ENCODE peak calls at places on chromosome 15, in seven cellular contexts. B is cardiac fibroblast, A is WERI-Rb-1, T is pancreas, D is suprapubic skin, J is OCI-LY7, S is fibroblast of mammary gland. Y is an unnamed sample.
A peak's percentile ranks its signal among the peaks of the same experiment; 100 is the strongest.

GRCh38 chr15:67168694-67169093 is 85.8 kb downstream of the AAGAB start:
- DNase-seq in B (no peak), A (no peak), T (no peak), D (no peak), J (no peak), S (no peak), Y (no peak)

GRCh38 chr15:90063733-90064247 is 38.5 kb downstream of the IDH2 start:
- DNase-seq in B (no peak), A (no peak), T (no peak), D (no peak), J (no peak), S (peak; percentile 10), Y (no peak)

GRCh38 chr15:101498731-101499480 is 9.4 kb upstream of the PCSK6 start:
- DNase-seq in B (no peak), A (no peak), T (no peak), D (peak; percentile 58), J (no peak), S (no peak), Y (no peak)

GRCh38 chr15:92184679-92185230 is 208.9 kb upstream of the ST8SIA2 start:
- DNase-seq in B (no peak), A (no peak), T (no peak), D (no peak), J (no peak), S (no peak), Y (no peak)

GRCh38 chr15:70752142-70752754 is 11.1 kb downstream of the UACA start:
- DNase-seq in B (peak; percentile 67), A (no peak), T (no peak), D (no peak), J (no peak), S (peak; percentile 58), Y (peak; percentile 26)

GRCh38 chr15:90099072-90099867 is 3.0 kb downstream of the IDH2 start:
- DNase-seq in B (no peak), A (no peak), T (no peak), D (no peak), J (peak; percentile 76), S (no peak), Y (peak; percentile 65)

GRCh38 chr15:58434334-58434888 is 2.6 kb downstream of the LIPC start:
- DNase-seq in B (no peak), A (no peak), T (no peak), D (no peak), J (no peak), S (no peak), Y (no peak)

GRCh38 chr15:78257681-78258080 is 6.7 kb upstream of the DNAJA4 start:
- DNase-seq in B (no peak), A (no peak), T (no peak), D (no peak), J (no peak), S (no peak), Y (no peak)

GRCh38 chr15:63338170-63338569 is 43.5 kb downstream of the CA12 start:
- DNase-seq in B (peak; percentile 14), A (no peak), T (no peak), D (no peak), J (no peak), S (peak; percentile 86), Y (no peak)

GRCh38 chr15:88653200-88654064 is 14.6 kb downstream of the ISG20 start:
- DNase-seq in B (no peak), A (no peak), T (no peak), D (no peak), J (no peak), S (no peak), Y (no peak)

GRCh38 chr15:61841461-61841860 is 218.8 kb downstream of the VPS13C start:
- DNase-seq in B (no peak), A (no peak), T (no peak), D (no peak), J (no peak), S (no peak), Y (no peak)

GRCh38 chr15:33031324-33031736 is 163.2 kb downstream of the FMN1 start:
- DNase-seq in B (no peak), A (no peak), T (peak; percentile 14), D (no peak), J (no peak), S (peak; percentile 90), Y (no peak)

GRCh38 chr15:57324944-57325679 is 51.2 kb upstream of the CGNL1 start:
- DNase-seq in B (no peak), A (no peak), T (no peak), D (no peak), J (no peak), S (no peak), Y (no peak)

GRCh38 chr15:80836991-80837390 is 57.8 kb downstream of the CEMIP start:
- DNase-seq in B (no peak), A (no peak), T (no peak), D (no peak), J (no peak), S (no peak), Y (no peak)

GRCh38 chr15:34986326-34987181 is 1.5 kb downstream of the ZNF770 start:
- DNase-seq in B (no peak), A (no peak), T (no peak), D (no peak), J (no peak), S (no peak), Y (no peak)

GRCh38 chr15:77311020-77311419 is 108.9 kb downstream of the PEAK1 start:
- DNase-seq in B (no peak), A (no peak), T (no peak), D (no peak), J (no peak), S (no peak), Y (no peak)

GRCh38 chr15:101252836-101253235 is 988 bp upstream of the CHSY1 start:
- DNase-seq in B (no peak), A (no peak), T (no peak), D (no peak), J (no peak), S (no peak), Y (no peak)

GRCh38 chr15:40282144-40282869 is 557 bp downstream of the ANKRD63 start:
- DNase-seq in B (no peak), A (peak; percentile 69), T (peak; percentile 57), D (no peak), J (no peak), S (no peak), Y (no peak)

GRCh38 chr15:35912196-35912595 is 366.2 kb upstream of the DPH6 start:
- DNase-seq in B (peak; percentile 46), A (no peak), T (no peak), D (no peak), J (no peak), S (peak; percentile 38), Y (no peak)

GRCh38 chr15:34890424-34890823 is 79.1 kb downstream of the AQR start:
- DNase-seq in B (no peak), A (no peak), T (no peak), D (no peak), J (no peak), S (peak; percentile 42), Y (no peak)

DNA sequence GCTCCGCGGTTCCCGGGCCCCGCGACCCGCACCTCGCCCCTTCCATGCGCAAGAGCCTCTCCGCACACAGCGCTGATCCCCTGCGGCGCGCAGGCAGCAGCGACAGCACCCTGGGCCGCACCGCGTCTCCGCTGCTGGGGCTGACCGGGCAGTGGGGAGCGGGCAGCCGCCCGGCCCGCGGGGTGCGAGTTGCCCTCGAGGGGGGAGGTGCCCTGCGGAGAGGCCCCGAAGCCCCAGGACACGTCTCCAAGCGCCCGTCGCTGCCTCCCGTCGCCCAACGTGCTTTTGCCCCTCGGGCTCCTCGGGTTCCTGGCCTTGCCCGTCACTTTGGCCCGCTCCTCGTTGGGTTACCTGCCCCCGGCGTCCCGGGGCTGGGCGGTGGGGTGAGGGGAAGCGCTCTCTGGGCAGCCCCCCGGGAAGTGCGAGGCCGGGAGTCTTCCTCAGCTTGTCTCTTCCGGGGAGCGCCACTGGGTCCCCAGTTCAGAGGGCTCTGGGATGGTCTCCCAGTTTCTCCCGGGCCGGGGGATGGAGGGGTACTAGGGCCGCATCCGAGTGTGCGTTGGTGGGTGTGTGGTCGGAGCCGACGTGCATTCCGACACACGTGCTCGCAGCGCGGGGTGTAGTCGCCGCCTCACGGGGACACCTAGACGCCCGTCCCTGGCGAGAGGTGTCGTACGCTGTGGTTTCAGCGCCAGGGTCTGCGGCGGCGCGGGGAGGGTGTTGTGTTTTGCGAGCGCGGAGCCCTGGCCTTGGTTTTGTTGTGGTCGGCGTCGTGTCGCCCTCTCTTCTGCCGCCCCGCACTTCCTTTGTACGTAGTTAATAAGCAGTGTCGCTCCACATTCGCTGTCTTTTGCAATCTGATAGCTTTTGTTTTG is 1.9 kb downstream of the IGF1R start:
- DNase-seq in B (peak; percentile 35), A (peak; percentile 17), T (peak; percentile 41), D (peak; percentile 76), J (no peak), S (peak; percentile 49), Y (peak; percentile 49)
- H3K4me3 ChIP-seq in B (peak overlapping the region; percentile 90), A (peak overlapping the region; percentile 91), T (peak overlapping the region; percentile 63), D (peak overlapping the region; percentile 82), J (peak overlapping the region; percentile 76), S (peak overlapping the region; percentile 65), Y (peak overlapping the region; percentile 47)

GRCh38 chr15:96324900-96325299 is 5.6 kb upstream of the NR2F2 start:
- DNase-seq in B (no peak), A (no peak), T (no peak), D (no peak), J (no peak), S (peak; percentile 25), Y (no peak)
- H3K4me3 ChIP-seq in B (peak overlapping the region; percentile 69), A (no peak overlapping the region), T (peak overlapping the region; percentile 47), D (peak overlapping the region; percentile 49), J (no peak overlapping the region), S (peak overlapping the region; percentile 90), Y (no peak overlapping the region)

DNA sequence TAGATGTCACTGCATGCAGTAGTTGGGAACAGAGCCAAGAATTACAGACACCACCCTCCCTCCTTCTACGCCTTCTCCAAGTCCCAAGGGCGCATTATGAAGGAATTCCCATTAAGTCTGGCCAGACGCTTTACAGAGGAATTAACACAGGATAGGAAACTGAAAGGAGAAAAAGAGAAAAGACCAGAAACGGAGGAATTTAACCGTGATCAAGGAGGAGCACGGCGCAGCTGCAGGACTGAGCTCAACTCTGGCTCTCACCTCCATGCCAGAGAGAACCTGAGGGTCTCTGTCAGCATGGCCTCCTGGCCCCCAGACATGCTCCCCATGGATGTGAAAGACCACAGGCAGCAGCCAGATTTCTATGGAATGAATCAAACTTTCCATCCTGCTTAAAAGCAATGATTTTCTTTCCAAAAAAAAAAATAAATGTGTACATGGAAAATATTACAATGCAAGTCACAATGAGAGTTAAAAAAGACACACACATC is 13.7 kb downstream of the ATP10A start:
- DNase-seq in B (peak; percentile 85), A (no peak), T (no peak), D (no peak), J (no peak), S (peak; percentile 92), Y (no peak)
- H3K4me3 ChIP-seq in B (no peak overlapping the region), A (no peak overlapping the region), T (no peak overlapping the region), D (peak overlapping the region; percentile 43), J (no peak overlapping the region), S (peak overlapping the region; percentile 16), Y (no peak overlapping the region)

GRCh38 chr15:85639752-85640381 is 154.9 kb downstream of the KLHL25 start:
- DNase-seq in B (peak; percentile 50), A (no peak), T (no peak), D (no peak), J (no peak), S (peak; percentile 90), Y (no peak)

GRCh38 chr15:85636351-85636750 is 158.4 kb downstream of the KLHL25 start:
- DNase-seq in B (no peak), A (no peak), T (no peak), D (no peak), J (no peak), S (no peak), Y (no peak)

GRCh38 chr15:85646538-85647091 is 148.1 kb downstream of the KLHL25 start:
- DNase-seq in B (no peak), A (no peak), T (no peak), D (no peak), J (no peak), S (peak; percentile 72), Y (no peak)

GRCh38 chr15:85642693-85643058 is 152.0 kb downstream of the KLHL25 start:
- DNase-seq in B (peak; percentile 92), A (no peak), T (no peak), D (peak; percentile 75), J (no peak), S (peak; percentile 46), Y (no peak)

GRCh38 chr15:85642054-85642692 is 152.6 kb downstream of the KLHL25 start:
- DNase-seq in B (no peak), A (no peak), T (no peak), D (no peak), J (no peak), S (no peak), Y (no peak)
- H3K4me3 ChIP-seq in B (no peak overlapping the region), A (no peak overlapping the region), T (no peak overlapping the region), D (peak overlapping the region; percentile 7), J (no peak overlapping the region), S (no peak overlapping the region), Y (no peak overlapping the region)